ENCODE peak calls at places on chromosome 17, in nine cellular contexts. Q is ovary, E is stomach, M is transverse colon, W is SK-N-SH, H is tibial nerve, A is upper lobe of left lung, G is H1, D is A549. B is an unnamed sample.

GRCh38 chr17:42849031-42849430 is 2.0 kb upstream of the AOC3 start:
- DNase-seq in Q (no peak), E (no peak), M (no peak), W (no peak), H (no peak), A (no peak), G (no peak), D (no peak), B (no peak)

GRCh38 chr17:34199449-34199848 is 55.6 kb upstream of the CCL2 start:
- DNase-seq in Q (no peak), E (no peak), M (no peak), W (no peak), H (no peak), A (no peak), G (no peak), D (no peak), B (no peak)

GRCh38 chr17:60284709-60285108 is 107.2 kb downstream of the USP32 start:
- DNase-seq in Q (no peak), E (no peak), M (no peak), W (no peak), H (no peak), A (no peak), G (no peak), D (no peak), B (no peak)

GRCh38 chr17:77383613-77384608 is 243.1 kb downstream of the SEC14L1 start:
- DNase-seq in Q (peak), E (peak), M (no peak), W (no peak), H (no peak), A (no peak), G (no peak), D (no peak), B (peak)

GRCh38 chr17:80992077-80992947 is 671 bp downstream of the CHMP6 start:
- DNase-seq in Q (no peak), E (no peak), M (peak), W (peak), H (no peak), A (peak), G (no peak), D (no peak), B (no peak)

GRCh38 chr17:58677204-58677880 is 14.5 kb downstream of the TEX14 start:
- DNase-seq in Q (no peak), E (no peak), M (no peak), W (no peak), H (no peak), A (no peak), G (no peak), D (peak), B (no peak)

GRCh38 chr17:79189264-79189663 is 114.6 kb downstream of the ENGASE start:
- DNase-seq in Q (no peak), E (no peak), M (no peak), W (no peak), H (no peak), A (no peak), G (no peak), D (no peak), B (no peak)

GRCh38 chr17:64004903-64005733 is 7.0 kb downstream of the PRR29 start:
- DNase-seq in Q (no peak), E (peak), M (no peak), W (peak), H (no peak), A (peak), G (no peak), D (no peak), B (peak)

GRCh38 chr17:53633856-53634255 is 188.9 kb upstream of the KIF2B start:
- DNase-seq in Q (no peak), E (no peak), M (no peak), W (no peak), H (no peak), A (no peak), G (no peak), D (no peak), B (no peak)

GRCh38 chr17:78479369-78479768 is 97.8 kb downstream of the DNAH17 start:
- DNase-seq in Q (no peak), E (no peak), M (no peak), W (no peak), H (no peak), A (no peak), G (no peak), D (no peak), B (no peak)

GRCh38 chr17:29549169-29549935 is 17.5 kb downstream of the ABHD15 start:
- DNase-seq in Q (no peak), E (no peak), M (no peak), W (peak), H (no peak), A (no peak), G (no peak), D (no peak), B (no peak)

GRCh38 chr17:7558544-7559306 is at the start of gene TNFSF13:
- DNase-seq in Q (peak), E (peak), M (peak), W (peak), H (peak), A (peak), G (no peak), D (no peak), B (peak)

GRCh38 chr17:78374189-78374588 is 4.3 kb upstream of the PGS1 start:
- DNase-seq in Q (no peak), E (no peak), M (no peak), W (no peak), H (no peak), A (no peak), G (no peak), D (no peak), B (no peak)

GRCh38 chr17:42989726-42990652 is 8.2 kb upstream of the RPL27 start:
- DNase-seq in Q (no peak), E (no peak), M (no peak), W (no peak), H (no peak), A (no peak), G (no peak), D (peak), B (no peak)

GRCh38 chr17:781920-782731 is at the start of the genes GLOD4 and MRM3:
- DNase-seq in Q (peak), E (peak), M (peak), W (peak), H (peak), A (peak), G (no peak), D (peak), B (peak)

GRCh38 chr17:57915532-57915931 is 39.7 kb downstream of the CUEDC1 start:
- DNase-seq in Q (no peak), E (no peak), M (no peak), W (no peak), H (no peak), A (no peak), G (no peak), D (no peak), B (no peak)

GRCh38 chr17:41504126-41504977 is 1.1 kb downstream of the KRT13 start:
- DNase-seq in Q (no peak), E (no peak), M (no peak), W (no peak), H (no peak), A (no peak), G (no peak), D (no peak), B (no peak)

GRCh38 chr17:9842057-9842758 is 16.5 kb downstream of the GLP2R start:
- DNase-seq in Q (peak), E (peak), M (peak), W (no peak), H (peak), A (no peak), G (no peak), D (peak), B (peak)

GRCh38 chr17:48577946-48578615 is at the start of gene HOXB4:
- DNase-seq in Q (no peak), E (peak), M (peak), W (no peak), H (peak), A (peak), G (no peak), D (no peak), B (peak)

GRCh38 chr17:382644-383533 is 30.3 kb upstream of the RPH3AL start:
- DNase-seq in Q (no peak), E (no peak), M (no peak), W (peak), H (peak), A (no peak), G (no peak), D (peak), B (peak)

GRCh38 chr17:12070561-12070960 is 49.9 kb downstream of the MAP2K4 start:
- DNase-seq in Q (no peak), E (no peak), M (no peak), W (no peak), H (no peak), A (no peak), G (no peak), D (no peak), B (no peak)

GRCh38 chr17:77269696-77270681 is 129.2 kb downstream of the SEC14L1 start:
- DNase-seq in Q (no peak), E (no peak), M (no peak), W (no peak), H (no peak), A (no peak), G (no peak), D (no peak), B (no peak)

GRCh38 chr17:76270770-76271668 is 5.9 kb downstream of the UBALD2 start:
- DNase-seq in Q (no peak), E (no peak), M (no peak), W (peak), H (no peak), A (no peak), G (no peak), D (no peak), B (no peak)

GRCh38 chr17:396788-397187 is 44.2 kb upstream of the RPH3AL start:
- DNase-seq in Q (no peak), E (no peak), M (no peak), W (no peak), H (no peak), A (no peak), G (no peak), D (no peak), B (no peak)

GRCh38 chr17:58414596-58414997 is 2.7 kb downstream of the RNF43 start:
- DNase-seq in Q (no peak), E (no peak), M (no peak), W (no peak), H (no peak), A (no peak), G (no peak), D (no peak), B (no peak)

GRCh38 chr17:8892338-8892690 is 24.8 kb upstream of the PIK3R6 start:
- DNase-seq in Q (no peak), E (no peak), M (no peak), W (no peak), H (no peak), A (no peak), G (no peak), D (no peak), B (no peak)

GRCh38 chr17:75289832-75290337 is 652 bp upstream of the SLC25A19 start:
- DNase-seq in Q (no peak), E (peak), M (peak), W (no peak), H (peak), A (no peak), G (no peak), D (peak), B (peak)

GRCh38 chr17:80618304-80618703 is 73.7 kb downstream of the RPTOR start:
- DNase-seq in Q (no peak), E (no peak), M (no peak), W (no peak), H (no peak), A (no peak), G (no peak), D (no peak), B (no peak)

GRCh38 chr17:31320791-31321190 is 631 bp downstream of the EVI2A start:
- DNase-seq in Q (no peak), E (no peak), M (no peak), W (peak), H (no peak), A (no peak), G (no peak), D (no peak), B (no peak)

GRCh38 chr17:17036520-17036998 is 5.7 kb upstream of the MPRIP start:
- DNase-seq in Q (no peak), E (no peak), M (no peak), W (no peak), H (no peak), A (no peak), G (no peak), D (no peak), B (no peak)

GRCh38 chr17:57544834-57545463 is 200.2 kb downstream of the CCDC182 start:
- DNase-seq in Q (no peak), E (no peak), M (no peak), W (peak), H (no peak), A (no peak), G (no peak), D (no peak), B (no peak)

GRCh38 chr17:43707184-43707583 is 45.5 kb upstream of the MEOX1 start:
- DNase-seq in Q (no peak), E (no peak), M (no peak), W (no peak), H (no peak), A (no peak), G (no peak), D (no peak), B (no peak)

GRCh38 chr17:35087731-35088646 is 24.5 kb upstream of the RFFL start:
- DNase-seq in Q (peak), E (peak), M (peak), W (peak), H (peak), A (peak), G (no peak), D (peak), B (peak)

GRCh38 chr17:60269417-60269816 is 119.6 kb downstream of the CA4 start:
- DNase-seq in Q (no peak), E (no peak), M (no peak), W (no peak), H (no peak), A (no peak), G (no peak), D (no peak), B (no peak)

GRCh38 chr17:17035920-17036319 is 6.3 kb upstream of the MPRIP start:
- DNase-seq in Q (no peak), E (no peak), M (no peak), W (no peak), H (no peak), A (no peak), G (no peak), D (no peak), B (no peak)

GRCh38 chr17:50947844-50948514 is 81.8 kb upstream of the TOB1 start:
- DNase-seq in Q (peak), E (peak), M (peak), W (peak), H (no peak), A (peak), G (no peak), D (peak), B (peak)

GRCh38 chr17:82674656-82675475 is 23.6 kb downstream of the RAB40B start:
- DNase-seq in Q (no peak), E (no peak), M (no peak), W (no peak), H (no peak), A (no peak), G (no peak), D (no peak), B (no peak)
- TF ChIP-seq EP300 in Q (no peak), E (no peak), M (no peak), W (no peak), H (no peak), A (no peak), G (no peak), D (no peak), B (no peak)

GRCh38 chr17:37840576-37840975 is 83.6 kb upstream of the TBC1D3K start:
- DNase-seq in Q (no peak), E (no peak), M (no peak), W (no peak), H (no peak), A (no peak), G (no peak), D (no peak), B (no peak)

GRCh38 chr17:37841232-37841631 is 83.0 kb upstream of the TBC1D3K start:
- DNase-seq in Q (no peak), E (no peak), M (no peak), W (no peak), H (no peak), A (no peak), G (no peak), D (no peak), B (no peak)

GRCh38 chr17:37836593-37836992 is 87.6 kb upstream of the TBC1D3K start:
- DNase-seq in Q (no peak), E (no peak), M (no peak), W (no peak), H (no peak), A (no peak), G (no peak), D (no peak), B (no peak)

GRCh38 chr17:37838276-37838675 is 85.9 kb upstream of the TBC1D3K start:
- DNase-seq in Q (no peak), E (no peak), M (no peak), W (no peak), H (no peak), A (no peak), G (no peak), D (no peak), B (no peak)

DNA sequence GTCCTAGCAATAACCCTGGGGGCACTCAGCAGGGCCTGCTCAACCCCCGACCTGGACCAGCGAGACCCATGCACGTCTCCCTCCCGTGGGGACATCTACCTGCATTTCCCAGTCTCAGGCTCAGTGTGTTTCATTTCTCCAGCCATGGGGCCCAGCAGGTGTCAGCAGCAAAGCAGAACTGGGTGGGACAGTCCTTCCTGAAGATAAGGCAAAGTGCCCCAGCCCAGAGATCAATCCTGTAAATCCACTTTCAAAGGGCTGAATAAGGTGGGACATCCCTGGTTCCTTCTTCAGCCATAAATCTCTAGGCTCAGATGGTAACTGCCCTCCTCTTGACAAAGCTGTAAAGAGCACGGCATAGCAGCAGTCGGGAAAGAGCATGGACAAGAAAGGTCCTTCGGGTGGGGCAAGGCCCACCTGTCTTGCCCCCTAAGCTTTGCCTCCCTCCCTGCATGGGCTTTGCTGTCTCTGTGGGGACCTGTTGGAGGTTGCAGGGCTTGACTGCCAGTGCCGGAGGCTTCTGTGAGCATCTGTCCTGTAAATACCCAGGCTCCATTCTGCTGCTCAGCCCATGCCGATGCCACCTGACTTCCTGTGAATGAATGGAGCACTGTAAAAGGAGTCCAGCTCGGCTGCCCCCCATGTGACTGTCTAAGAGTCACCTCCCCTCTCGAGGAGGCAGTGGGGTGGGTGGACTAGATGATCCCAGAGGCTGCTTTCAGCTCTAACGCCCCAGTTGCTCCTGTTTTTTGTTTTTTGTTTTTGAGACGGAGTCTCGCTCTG is 84.8 kb upstream of the TBC1D3K start:
- DNase-seq in Q (no peak), E (no peak), M (no peak), W (no peak), H (no peak), A (no peak), G (no peak), D (no peak), B (no peak)
- TF ChIP-seq EP300 in Q (no peak), E (no peak), M (no peak), W (no peak), H (no peak), A (no peak), G (no peak), D (no peak), B (no peak)

GRCh38 chr17:67600408-67600807 is 117.3 kb upstream of the NOL11 start:
- DNase-seq in Q (no peak), E (no peak), M (no peak), W (no peak), H (no peak), A (no peak), G (no peak), D (no peak), B (no peak)
- TF ChIP-seq EP300 in Q (no peak), E (no peak), M (no peak), W (no peak), H (no peak), A (no peak), G (no peak), D (no peak), B (no peak)

GRCh38 chr17:28147026-28147425 is 104.5 kb downstream of the NLK start:
- DNase-seq in Q (no peak), E (no peak), M (no peak), W (no peak), H (no peak), A (no peak), G (no peak), D (no peak), B (no peak)

GRCh38 chr17:28154242-28154641 is 111.8 kb downstream of the NLK start:
- DNase-seq in Q (no peak), E (no peak), M (no peak), W (no peak), H (no peak), A (no peak), G (no peak), D (peak), B (no peak)

GRCh38 chr17:28145348-28145747 is 102.9 kb downstream of the NLK start:
- DNase-seq in Q (no peak), E (no peak), M (no peak), W (no peak), H (no peak), A (no peak), G (no peak), D (no peak), B (no peak)

GRCh38 chr17:28151001-28151400 is 108.5 kb downstream of the NLK start:
- DNase-seq in Q (no peak), E (no peak), M (no peak), W (peak), H (no peak), A (no peak), G (no peak), D (no peak), B (no peak)
- TF ChIP-seq EP300 in Q (no peak), E (no peak), M (no peak), W (no peak), H (no peak), A (no peak), G (no peak), D (no peak), B (no peak)

GRCh38 chr17:72122668-72123495 is 2.1 kb downstream of the SOX9 start:
- DNase-seq in Q (no peak), E (peak), M (peak), W (peak), H (no peak), A (peak), G (no peak), D (no peak), B (peak)
- TF ChIP-seq EP300 in Q (no peak), E (no peak), M (no peak), W (no peak), H (no peak), A (no peak), G (no peak), D (no peak), B (no peak)

GRCh38 chr17:5000237-5000639 is 2.5 kb downstream of the KIF1C start:
- DNase-seq in Q (peak), E (peak), M (peak), W (no peak), H (no peak), A (peak), G (no peak), D (no peak), B (peak)
- TF ChIP-seq EP300 in Q (no peak), E (no peak), M (no peak), W (no peak), H (no peak), A (no peak), G (no peak), D (no peak), B (no peak)

B was measured in sigmoid colon.